ENCODE peak calls at places on chromosomes 5 and 9, in seven cellular contexts. W is stimulated activated CD8-positive, alpha-beta memory T cell treated with anti-CD3 and anti-CD28 coated beads, Interleukin-2, amount 100 ng/mL, for 1 hour; R is NCI-H1930; H is HFFc6; P is activated naive CD4-positive, alpha-beta T cell treated with anti-CD3 and anti-CD28 coated beads, Interleukin-2, amount 10 ng/mL, durations not matched to agents 7 days and 5 days; T is astrocyte of the spinal cord; J is AG04450. B is an unnamed sample.
A peak's percentile ranks its signal among the peaks of the same experiment; 100 is the strongest.

GRCh38 chr5:77087484-77088291 is 603 bp upstream of the ZBED3 start:
- DNase-seq in W (no peak), R (no peak), H (no peak), P (no peak), T (peak; percentile 82), J (no peak), B (peak; percentile 5)

GRCh38 chr5:33766023-33766422 is 125.8 kb downstream of the ADAMTS12 start:
- DNase-seq in W (no peak), R (no peak), H (no peak), P (no peak), T (no peak), J (no peak), B (no peak)

GRCh38 chr9:115595951-115596742 is 478.2 kb upstream of the TNC start:
- DNase-seq in W (no peak), R (no peak), H (peak; percentile 91), P (no peak), T (peak; percentile 98), J (no peak), B (peak; percentile 74)

GRCh38 chr9:75410405-75410804 is 322.1 kb downstream of the OSTF1 start:
- DNase-seq in W (no peak), R (no peak), H (no peak), P (no peak), T (no peak), J (no peak), B (no peak)

GRCh38 chr5:161376034-161376433 is 170.5 kb downstream of the GABRB2 start:
- DNase-seq in W (no peak), R (no peak), H (no peak), P (no peak), T (no peak), J (no peak), B (no peak)

GRCh38 chr5:37121465-37121864 is 127.7 kb downstream of the CPLANE1 start:
- DNase-seq in W (no peak), R (no peak), H (no peak), P (no peak), T (no peak), J (no peak), B (no peak)

GRCh38 chr5:44246986-44247385 is 142.2 kb downstream of the FGF10 start:
- DNase-seq in W (no peak), R (no peak), H (no peak), P (no peak), T (no peak), J (no peak), B (no peak)

GRCh38 chr9:36946653-36947052 is 87.4 kb downstream of the PAX5 start:
- DNase-seq in W (no peak), R (no peak), H (no peak), P (no peak), T (peak; percentile 13), J (no peak), B (no peak)

GRCh38 chr9:136201174-136201573 is 3.8 kb downstream of the LHX3 start:
- DNase-seq in W (no peak), R (no peak), H (no peak), P (no peak), T (no peak), J (no peak), B (no peak)

GRCh38 chr5:177328545-177329231 is 17.0 kb upstream of the MXD3 start:
- DNase-seq in W (no peak), R (no peak), H (no peak), P (no peak), T (no peak), J (no peak), B (no peak)

GRCh38 chr5:128227984-128228383 is 144.4 kb downstream of the SLC12A2 start:
- DNase-seq in W (no peak), R (no peak), H (peak; percentile 69), P (no peak), T (peak; percentile 97), J (peak; percentile 47), B (peak; percentile 69)

GRCh38 chr9:77575785-77576184 is 72.3 kb downstream of the GNA14 start:
- DNase-seq in W (no peak), R (no peak), H (no peak), P (peak; percentile 43), T (peak; percentile 26), J (no peak), B (no peak)